ENCODE peak calls at places on chromosomes 7 and 10, in eight cellular contexts. R, M, I, J, L, B, O and S are unnamed samples.

GRCh38 chr7:138885383-138886147 is 87.6 kb upstream of the ATP6V0A4 start:
- DNase-seq in O (no peak), I (no peak), B (no peak), R (no peak), J (peak), M (no peak), L (no peak), S (no peak)

GRCh38 chr10:22984066-22984465 is 56.2 kb downstream of the ARMC3 start:
- DNase-seq in O (no peak), M (no peak), R (no peak), B (no peak), L (no peak), J (peak), I (no peak), S (no peak)

GRCh38 chr10:89466599-89467035 is 52.2 kb downstream of the IFIT5 start:
- DNase-seq in R (no peak), L (peak), O (no peak), I (no peak), M (no peak), B (no peak), J (peak), S (no peak)

GRCh38 chr10:7932301-7933036 is 114.2 kb downstream of the TAF3 start:
- DNase-seq in R (no peak), M (no peak), J (no peak), L (no peak), O (no peak), I (no peak), B (no peak), S (no peak)

GRCh38 chr10:74081192-74081803 is 69.3 kb downstream of the AP3M1 start:
- DNase-seq in B (peak), O (peak), R (peak), M (peak), I (peak), J (peak), L (peak), S (peak)

GRCh38 chr10:101974091-101974799 is 81.7 kb downstream of the ARMH3 start:
- DNase-seq in M (no peak), R (no peak), J (peak), B (peak), L (no peak), O (no peak), I (no peak), S (no peak)

GRCh38 chr7:98616381-98617050 is 569 bp upstream of the NPTX2 start:
- DNase-seq in I (no peak), O (no peak), L (no peak), R (no peak), B (no peak), M (no peak), J (no peak), S (no peak)

GRCh38 chr7:75650671-75651070 is 88.1 kb downstream of the HIP1 start:
- DNase-seq in J (no peak), R (no peak), I (no peak), L (peak), O (no peak), M (no peak), B (peak), S (peak)

GRCh38 chr10:127922675-127923366 is 15.9 kb downstream of the PTPRE start:
- DNase-seq in L (peak), M (no peak), O (no peak), R (no peak), J (peak), I (no peak), B (peak), S (no peak)

GRCh38 chr7:155363852-155364600 is 66.3 kb downstream of the INSIG1 start:
- DNase-seq in R (no peak), B (no peak), O (no peak), L (no peak), M (no peak), J (no peak), I (no peak), S (no peak)

GRCh38 chr7:133091943-133092464 is 10.1 kb upstream of the CHCHD3 start:
- DNase-seq in O (no peak), M (no peak), R (no peak), J (no peak), I (no peak), B (no peak), L (no peak), S (no peak)

GRCh38 chr10:113264333-113265131 is 288.3 kb upstream of the HABP2 start:
- DNase-seq in O (no peak), I (no peak), B (no peak), L (no peak), R (no peak), J (no peak), M (no peak), S (no peak)

GRCh38 chr10:82943142-82943541 is 1068.1 kb downstream of the NRG3 start:
- DNase-seq in J (no peak), I (no peak), R (no peak), L (no peak), M (no peak), B (no peak), O (no peak), S (no peak)

GRCh38 chr10:126387041-126387908 is 1.0 kb downstream of the ADAM12 start:
- DNase-seq in L (peak), M (peak), R (no peak), O (peak), J (peak), I (peak), B (peak), S (peak)

GRCh38 chr10:33132626-33133025 is 174.6 kb upstream of the ITGB1 start:
- DNase-seq in O (peak), B (no peak), M (no peak), L (no peak), I (no peak), R (no peak), J (no peak), S (no peak)

GRCh38 chr10:14302035-14302434 is 28.7 kb downstream of the FRMD4A start:
- DNase-seq in M (no peak), L (no peak), I (no peak), R (peak), O (no peak), B (no peak), J (peak), S (no peak)

GRCh38 chr10:71493741-71494140 is 97.0 kb downstream of the CDH23 start:
- DNase-seq in I (no peak), R (no peak), M (no peak), L (no peak), B (no peak), O (no peak), J (no peak), S (no peak)

GRCh38 chr7:141360414-141360760 is 190.8 kb upstream of the AGK start:
- DNase-seq in O (no peak), L (no peak), I (no peak), J (no peak), R (no peak), M (no peak), B (no peak), S (no peak)

GRCh38 chr7:107122483-107122882 is 46.3 kb upstream of the HBP1 start:
- DNase-seq in I (no peak), M (no peak), J (peak), R (no peak), B (no peak), O (no peak), L (no peak), S (no peak)

GRCh38 chr7:44565097-44565794 is 8.5 kb downstream of the DDX56 start:
- DNase-seq in L (peak), B (peak), M (no peak), O (peak), R (peak), J (peak), I (peak), S (peak)

GRCh38 chr10:42962120-42962901 is 114.6 kb upstream of the RET start:
- DNase-seq in B (peak), I (no peak), M (no peak), L (peak), R (no peak), J (no peak), O (no peak), S (peak)

GRCh38 chr7:1316086-1316485 is 83.4 kb downstream of the UNCX start:
- DNase-seq in J (no peak), I (no peak), L (peak), O (no peak), B (no peak), R (no peak), M (no peak), S (no peak)

GRCh38 chr7:81294897-81295515 is 376.2 kb upstream of the SEMA3C start:
- DNase-seq in J (no peak), O (no peak), M (no peak), L (no peak), B (no peak), R (no peak), I (no peak), S (no peak)

GRCh38 chr7:131501422-131501821 is 55.0 kb downstream of the PODXL start:
- DNase-seq in I (peak), O (peak), B (no peak), M (no peak), R (no peak), J (peak), L (no peak), S (no peak)

GRCh38 chr10:133277993-133278576 is 1.4 kb upstream of the ADAM8 start:
- DNase-seq in I (no peak), L (no peak), B (no peak), O (no peak), R (no peak), M (no peak), J (no peak), S (no peak)

GRCh38 chr10:21534611-21535493 is 820 bp downstream of the MLLT10 start:
- DNase-seq in R (no peak), B (peak), L (peak), J (peak), I (no peak), M (peak), O (peak), S (peak)

GRCh38 chr7:10912077-10912476 is 61.6 kb upstream of the PHF14 start:
- DNase-seq in O (no peak), L (no peak), I (no peak), M (no peak), J (no peak), R (no peak), B (no peak), S (no peak)

GRCh38 chr7:142556745-142557144 is 192.5 kb upstream of the PRSS1 start:
- DNase-seq in M (no peak), B (peak), O (peak), J (peak), L (peak), I (no peak), R (no peak), S (no peak)

GRCh38 chr7:78124221-78124620 is 325.6 kb downstream of the PHTF2 start:
- DNase-seq in I (no peak), L (no peak), R (no peak), B (no peak), M (no peak), O (no peak), J (no peak), S (no peak)

GRCh38 chr7:135959655-135960363 is 17.4 kb downstream of the MTPN start:
- DNase-seq in O (no peak), I (no peak), J (no peak), B (no peak), L (peak), R (no peak), M (no peak), S (no peak)

GRCh38 chr7:131011976-131012375 is 278.0 kb upstream of the KLF14 start:
- DNase-seq in O (no peak), J (peak), I (no peak), L (no peak), R (no peak), B (no peak), M (no peak), S (no peak)

GRCh38 chr7:75937958-75938786 is 23.2 kb downstream of the POR start:
- DNase-seq in J (peak), B (peak), O (no peak), I (no peak), R (no peak), M (peak), L (peak), S (no peak)

GRCh38 chr10:5731559-5731958 is 46.9 kb downstream of the TASOR2 start:
- DNase-seq in O (no peak), M (no peak), R (no peak), I (no peak), J (no peak), B (no peak), L (no peak), S (no peak)

GRCh38 chr10:28721318-28721717 is 44.0 kb downstream of the BAMBI start:
- DNase-seq in L (no peak), O (no peak), R (no peak), M (no peak), J (no peak), B (no peak), I (no peak), S (no peak)

GRCh38 chr10:120949511-120950102 is 98.4 kb downstream of the WDR11 start:
- DNase-seq in I (no peak), B (no peak), J (peak), L (no peak), O (no peak), M (no peak), R (no peak), S (no peak)

GRCh38 chr7:39504963-39505362 is 61.2 kb upstream of the YAE1 start:
- DNase-seq in I (no peak), M (no peak), O (no peak), B (peak), J (peak), R (no peak), L (no peak), S (no peak)